ENCODE peak calls at places on chromosomes 4 and X, in eight cellular contexts. S is nephron progenitor cell; E is activated T-cell treated with anti-CD3 and anti-CD28 coated beads, Interleukin-2, amount 50 U/mL, for 72 hours; T is neural progenitor cell; F is mesenteric fat pad; A is myocyte; K is mammary epithelial cell; I is OCI-LY7. D is an unnamed sample.

GRCh38 chrX:150310417-150310816 is 52.7 kb upstream of the MAMLD1 start:
- DNase-seq in S (no peak), E (no peak), T (no peak), F (no peak), A (no peak), K (no peak), I (no peak), D (no peak)

GRCh38 chrX:413322-414201 is 26.9 kb upstream of the PPP2R3B start:
- DNase-seq in S (peak; percentile 52), E (no peak), T (peak; percentile 81), F (no peak), A (peak; percentile 97), K (no peak), I (no peak), D (no peak)

GRCh38 chr4:70703695-70704332 is 15.5 kb downstream of the UTP3 start:
- DNase-seq in S (no peak), E (no peak), T (peak; percentile 64), F (no peak), A (peak; percentile 53), K (peak; percentile 54), I (peak; percentile 44), D (peak; percentile 78)

GRCh38 chr4:102614801-102615200 is 113.6 kb downstream of the NFKB1 start:
- DNase-seq in S (no peak), E (no peak), T (no peak), F (no peak), A (no peak), K (no peak), I (no peak), D (no peak)

GRCh38 chr4:6523251-6523650 is 50.8 kb upstream of the PPP2R2C start:
- DNase-seq in S (no peak), E (no peak), T (no peak), F (no peak), A (no peak), K (peak; percentile 24), I (no peak), D (no peak)

GRCh38 chrX:150234126-150234525 is 129.0 kb upstream of the MAMLD1 start:
- DNase-seq in S (no peak), E (no peak), T (no peak), F (no peak), A (no peak), K (no peak), I (no peak), D (no peak)

GRCh38 chrX:70033348-70033747 is 16.4 kb downstream of the AWAT2 start:
- DNase-seq in S (peak; percentile 60), E (peak; percentile 35), T (peak; percentile 57), F (peak; percentile 57), A (peak; percentile 15), K (no peak), I (peak; percentile 39), D (peak; percentile 46)

GRCh38 chr4:2765832-2766526 is 9.8 kb upstream of the TNIP2 start:
- DNase-seq in S (no peak), E (no peak), T (no peak), F (no peak), A (no peak), K (no peak), I (no peak), D (no peak)

GRCh38 chr4:153341575-153342090 is 2.9 kb upstream of the MND1 start:
- DNase-seq in S (no peak), E (no peak), T (no peak), F (no peak), A (peak; percentile 10), K (peak; percentile 50), I (peak; percentile 86), D (peak; percentile 65)

GRCh38 chr4:74370912-74371311 is 6.0 kb downstream of the EREG start:
- DNase-seq in S (peak; percentile 29), E (peak; percentile 38), T (peak; percentile 69), F (no peak), A (peak; percentile 63), K (peak; percentile 58), I (peak; percentile 30), D (peak; percentile 77)

GRCh38 chr4:128379860-128380259 is 92.2 kb upstream of the PGRMC2 start:
- DNase-seq in S (no peak), E (peak; percentile 8), T (peak; percentile 19), F (no peak), A (peak; percentile 61), K (no peak), I (peak; percentile 8), D (peak; percentile 50)

GRCh38 chr4:153520227-153520626 is 54.1 kb downstream of the TMEM131L start:
- DNase-seq in S (no peak), E (no peak), T (no peak), F (no peak), A (no peak), K (no peak), I (no peak), D (no peak)

GRCh38 chr4:168769857-168770256 is 240.2 kb downstream of the CBR4 start:
- DNase-seq in S (no peak), E (no peak), T (no peak), F (no peak), A (no peak), K (no peak), I (no peak), D (no peak)

GRCh38 chr4:80306255-80306654 is 29.3 kb upstream of the CFAP299 start:
- DNase-seq in S (no peak), E (no peak), T (no peak), F (no peak), A (no peak), K (peak; percentile 43), I (no peak), D (peak; percentile 58)

GRCh38 chrX:41491267-41492004 is 44.3 kb downstream of the NYX start:
- DNase-seq in S (no peak), E (no peak), T (peak; percentile 71), F (no peak), A (peak; percentile 68), K (peak; percentile 90), I (no peak), D (peak; percentile 90)

GRCh38 chr4:183594823-183595222 is 64.2 kb downstream of the RWDD4 start:
- DNase-seq in S (no peak), E (no peak), T (no peak), F (no peak), A (no peak), K (no peak), I (no peak), D (no peak)

GRCh38 chrX:23276475-23276874 is 58.2 kb upstream of the PTCHD1 start:
- DNase-seq in S (no peak), E (no peak), T (no peak), F (no peak), A (no peak), K (peak; percentile 72), I (no peak), D (peak; percentile 94)

GRCh38 chrX:103644125-103644524 is 15.3 kb downstream of the TCEAL1 start:
- DNase-seq in S (no peak), E (no peak), T (no peak), F (no peak), A (peak; percentile 21), K (no peak), I (no peak), D (no peak)

GRCh38 chrX:52923781-52924241 is 26.7 kb downstream of the FAM156B start:
- DNase-seq in S (no peak), E (no peak), T (no peak), F (no peak), A (peak; percentile 56), K (peak; percentile 61), I (peak; percentile 70), D (peak; percentile 63)

GRCh38 chr4:74638689-74639088 is 155.6 kb downstream of the BTC start:
- DNase-seq in S (no peak), E (no peak), T (no peak), F (no peak), A (no peak), K (no peak), I (no peak), D (no peak)

GRCh38 chrX:66064261-66064660 is 24.4 kb upstream of the VSIG4 start:
- DNase-seq in S (no peak), E (no peak), T (no peak), F (no peak), A (no peak), K (no peak), I (no peak), D (no peak)

GRCh38 chr4:145278341-145279121 is 98.1 kb upstream of the OTUD4 start:
- DNase-seq in S (no peak), E (no peak), T (no peak), F (no peak), A (peak; percentile 68), K (peak; percentile 12), I (no peak), D (peak; percentile 39)

GRCh38 chrX:101442095-101442494 is 34.1 kb downstream of the HNRNPH2 start:
- DNase-seq in S (no peak), E (no peak), T (no peak), F (no peak), A (no peak), K (no peak), I (no peak), D (no peak)

GRCh38 chr4:110344165-110344564 is 131.8 kb upstream of the ENPEP start:
- DNase-seq in S (no peak), E (no peak), T (no peak), F (no peak), A (peak; percentile 43), K (no peak), I (no peak), D (peak; percentile 19)

GRCh38 chr4:124936427-124936826 is 223.9 kb upstream of the ANKRD50 start:
- DNase-seq in S (no peak), E (no peak), T (no peak), F (no peak), A (peak; percentile 97), K (no peak), I (no peak), D (no peak)

GRCh38 chrX:108199691-108200090 is 108.1 kb downstream of the ATG4A start:
- DNase-seq in S (peak; percentile 52), E (peak; percentile 18), T (peak; percentile 44), F (no peak), A (peak; percentile 29), K (peak; percentile 14), I (peak; percentile 7), D (peak; percentile 43)

GRCh38 chr4:180059216-180059881 is 2183.9 kb upstream of the TENM3 start:
- DNase-seq in S (peak; percentile 60), E (no peak), T (peak; percentile 74), F (peak; percentile 88), A (peak; percentile 5), K (no peak), I (no peak), D (no peak)

GRCh38 chrX:38968344-38968743 is 167.1 kb downstream of the MID1IP1 start:
- DNase-seq in S (no peak), E (no peak), T (no peak), F (no peak), A (peak; percentile 50), K (no peak), I (no peak), D (no peak)

GRCh38 chr4:112451831-112452230 is 64.1 kb downstream of the NEUROG2 start:
- DNase-seq in S (no peak), E (no peak), T (peak; percentile 24), F (no peak), A (no peak), K (no peak), I (no peak), D (no peak)

GRCh38 chr4:96598465-96598864 is 758.6 kb downstream of the PDHA2 start:
- DNase-seq in S (no peak), E (no peak), T (peak; percentile 45), F (no peak), A (peak; percentile 79), K (no peak), I (no peak), D (no peak)

GRCh38 chr4:73704314-73705055 is 35.9 kb upstream of the CXCL8 start:
- DNase-seq in S (no peak), E (no peak), T (no peak), F (no peak), A (peak; percentile 94), K (peak; percentile 99), I (no peak), D (peak; percentile 99)

GRCh38 chr4:21742326-21742725 is 206.2 kb downstream of the KCNIP4 start:
- DNase-seq in S (no peak), E (no peak), T (no peak), F (no peak), A (no peak), K (no peak), I (no peak), D (no peak)

GRCh38 chrX:122219735-122220134 is 964.3 kb upstream of the GRIA3 start:
- DNase-seq in S (no peak), E (no peak), T (no peak), F (no peak), A (no peak), K (peak; percentile 47), I (no peak), D (peak; percentile 71)

GRCh38 chrX:48665991-48666390 is 17.6 kb upstream of the WAS start:
- DNase-seq in S (no peak), E (no peak), T (no peak), F (no peak), A (no peak), K (no peak), I (no peak), D (peak; percentile 22)

D was measured in epithelial cell of esophagus.